ENCODE peak calls at places on chromosomes 5 and 9, in eight cellular contexts. One of them, this sample, is unnamed.
A peak's percentile ranks its signal among the peaks of the same experiment; 100 is the strongest.

GRCh38 chr5:148653840-148654781 is at the start of gene HTR4:
- DNase-seq in SK-N-SH: peak; percentile 77
- DNase-seq in hepatocyte: peak; percentile 23
- DNase-seq in Panc1: no peak
- DNase-seq in dorsolateral prefrontal cortex: no peak
- DNase-seq in upper lobe of right lung: no peak
- DNase-seq in choroid plexus epithelial cell: no peak
- DNase-seq in fibroblast of mammary gland: no peak
- DNase-seq in this sample: no peak

GRCh38 chr5:42912184-42912766 is 100.6 kb upstream of the SELENOP start:
- DNase-seq in hepatocyte: no peak
- DNase-seq in choroid plexus epithelial cell: peak; percentile 68
- DNase-seq in Panc1: peak; percentile 72
- DNase-seq in SK-N-SH: no peak
- DNase-seq in fibroblast of mammary gland: peak; percentile 66
- DNase-seq in upper lobe of right lung: no peak
- DNase-seq in dorsolateral prefrontal cortex: no peak
- DNase-seq in this sample: peak; percentile 58

GRCh38 chr5:34749431-34749872 is 89.5 kb upstream of the TTC23L start:
- DNase-seq in SK-N-SH: no peak
- DNase-seq in fibroblast of mammary gland: peak; percentile 90
- DNase-seq in dorsolateral prefrontal cortex: no peak
- DNase-seq in upper lobe of right lung: no peak
- DNase-seq in Panc1: no peak
- DNase-seq in choroid plexus epithelial cell: peak; percentile 77
- DNase-seq in hepatocyte: no peak
- DNase-seq in this sample: peak; percentile 98

GRCh38 chr9:649128-650074 is 192.1 kb upstream of the DMRT1 start:
- DNase-seq in choroid plexus epithelial cell: no peak
- DNase-seq in hepatocyte: no peak
- DNase-seq in Panc1: no peak
- DNase-seq in SK-N-SH: no peak
- DNase-seq in dorsolateral prefrontal cortex: no peak
- DNase-seq in fibroblast of mammary gland: no peak
- DNase-seq in upper lobe of right lung: no peak
- DNase-seq in this sample: no peak

GRCh38 chr5:92402045-92402444 is 1018.9 kb upstream of the ARRDC3 start:
- DNase-seq in SK-N-SH: no peak
- DNase-seq in upper lobe of right lung: no peak
- DNase-seq in hepatocyte: no peak
- DNase-seq in dorsolateral prefrontal cortex: no peak
- DNase-seq in fibroblast of mammary gland: peak; percentile 68
- DNase-seq in Panc1: no peak
- DNase-seq in choroid plexus epithelial cell: peak; percentile 34
- DNase-seq in this sample: peak; percentile 0

GRCh38 chr5:132466453-132467291 is 23.9 kb downstream of the IRF1 start:
- DNase-seq in hepatocyte: no peak
- DNase-seq in dorsolateral prefrontal cortex: peak; percentile 51
- DNase-seq in Panc1: no peak
- DNase-seq in upper lobe of right lung: peak; percentile 78
- DNase-seq in SK-N-SH: no peak
- DNase-seq in fibroblast of mammary gland: peak; percentile 44
- DNase-seq in choroid plexus epithelial cell: peak; percentile 77
- DNase-seq in this sample: peak; percentile 76

GRCh38 chr5:57267796-57268195 is 93.9 kb downstream of the GPBP1 start:
- DNase-seq in Panc1: no peak
- DNase-seq in upper lobe of right lung: no peak
- DNase-seq in SK-N-SH: no peak
- DNase-seq in choroid plexus epithelial cell: no peak
- DNase-seq in dorsolateral prefrontal cortex: no peak
- DNase-seq in hepatocyte: no peak
- DNase-seq in fibroblast of mammary gland: peak; percentile 25
- DNase-seq in this sample: peak; percentile 3

GRCh38 chr9:123996731-123997421 is 14.7 kb upstream of the LHX2 start:
- DNase-seq in SK-N-SH: no peak
- DNase-seq in dorsolateral prefrontal cortex: no peak
- DNase-seq in Panc1: no peak
- DNase-seq in hepatocyte: no peak
- DNase-seq in upper lobe of right lung: no peak
- DNase-seq in choroid plexus epithelial cell: peak; percentile 65
- DNase-seq in fibroblast of mammary gland: peak; percentile 16
- DNase-seq in this sample: no peak

GRCh38 chr5:57804007-57804444 is 321.4 kb upstream of the ACTBL2 start:
- DNase-seq in upper lobe of right lung: no peak
- DNase-seq in dorsolateral prefrontal cortex: no peak
- DNase-seq in SK-N-SH: no peak
- DNase-seq in Panc1: no peak
- DNase-seq in fibroblast of mammary gland: peak; percentile 77
- DNase-seq in hepatocyte: no peak
- DNase-seq in choroid plexus epithelial cell: peak; percentile 53
- DNase-seq in this sample: peak; percentile 97

GRCh38 chr5:173290477-173291131 is 37.6 kb downstream of the STC2 start:
- DNase-seq in Panc1: no peak
- DNase-seq in fibroblast of mammary gland: no peak
- DNase-seq in dorsolateral prefrontal cortex: no peak
- DNase-seq in upper lobe of right lung: no peak
- DNase-seq in choroid plexus epithelial cell: peak; percentile 45
- DNase-seq in SK-N-SH: peak; percentile 76
- DNase-seq in hepatocyte: peak; percentile 55
- DNase-seq in this sample: no peak

GRCh38 chr5:76222318-76222717 is 139.1 kb downstream of the SV2C start:
- DNase-seq in fibroblast of mammary gland: no peak
- DNase-seq in Panc1: no peak
- DNase-seq in dorsolateral prefrontal cortex: no peak
- DNase-seq in choroid plexus epithelial cell: no peak
- DNase-seq in SK-N-SH: no peak
- DNase-seq in hepatocyte: no peak
- DNase-seq in upper lobe of right lung: no peak
- DNase-seq in this sample: no peak

GRCh38 chr5:149024477-149024876 is 38.4 kb downstream of the SH3TC2 start:
- DNase-seq in fibroblast of mammary gland: peak; percentile 79
- DNase-seq in SK-N-SH: no peak
- DNase-seq in Panc1: no peak
- DNase-seq in hepatocyte: no peak
- DNase-seq in dorsolateral prefrontal cortex: no peak
- DNase-seq in upper lobe of right lung: no peak
- DNase-seq in choroid plexus epithelial cell: no peak
- DNase-seq in this sample: peak; percentile 31

GRCh38 chr9:81649475-81649874 is 39.9 kb downstream of the TLE1 start:
- DNase-seq in Panc1: no peak
- DNase-seq in fibroblast of mammary gland: no peak
- DNase-seq in hepatocyte: no peak
- DNase-seq in upper lobe of right lung: no peak
- DNase-seq in dorsolateral prefrontal cortex: no peak
- DNase-seq in SK-N-SH: no peak
- DNase-seq in choroid plexus epithelial cell: no peak
- DNase-seq in this sample: no peak

GRCh38 chr5:31889131-31889561 is 250.2 kb downstream of the PDZD2 start:
- DNase-seq in Panc1: no peak
- DNase-seq in SK-N-SH: no peak
- DNase-seq in fibroblast of mammary gland: no peak
- DNase-seq in upper lobe of right lung: no peak
- DNase-seq in dorsolateral prefrontal cortex: peak; percentile 11
- DNase-seq in choroid plexus epithelial cell: no peak
- DNase-seq in hepatocyte: peak; percentile 34
- DNase-seq in this sample: no peak

GRCh38 chr5:19920761-19921160 is 67.2 kb downstream of the CDH18 start:
- DNase-seq in fibroblast of mammary gland: peak; percentile 12
- DNase-seq in SK-N-SH: no peak
- DNase-seq in choroid plexus epithelial cell: peak; percentile 52
- DNase-seq in dorsolateral prefrontal cortex: no peak
- DNase-seq in hepatocyte: no peak
- DNase-seq in upper lobe of right lung: no peak
- DNase-seq in Panc1: no peak
- DNase-seq in this sample: no peak

GRCh38 chr5:137995077-137995746 is 37.7 kb downstream of the FAM13B start:
- DNase-seq in fibroblast of mammary gland: peak; percentile 64
- DNase-seq in hepatocyte: no peak
- DNase-seq in SK-N-SH: no peak
- DNase-seq in Panc1: no peak
- DNase-seq in upper lobe of right lung: no peak
- DNase-seq in choroid plexus epithelial cell: peak; percentile 78
- DNase-seq in dorsolateral prefrontal cortex: no peak
- DNase-seq in this sample: peak; percentile 23

GRCh38 chr5:96973561-96974401 is 37.9 kb downstream of the LNPEP start:
- DNase-seq in Panc1: no peak
- DNase-seq in upper lobe of right lung: no peak
- DNase-seq in SK-N-SH: no peak
- DNase-seq in dorsolateral prefrontal cortex: no peak
- DNase-seq in choroid plexus epithelial cell: no peak
- DNase-seq in hepatocyte: no peak
- DNase-seq in fibroblast of mammary gland: no peak
- DNase-seq in this sample: no peak

GRCh38 chr9:503331-503730 is 288.7 kb downstream of the DOCK8 start:
- DNase-seq in hepatocyte: no peak
- DNase-seq in Panc1: no peak
- DNase-seq in upper lobe of right lung: no peak
- DNase-seq in SK-N-SH: no peak
- DNase-seq in dorsolateral prefrontal cortex: no peak
- DNase-seq in fibroblast of mammary gland: no peak
- DNase-seq in choroid plexus epithelial cell: no peak
- DNase-seq in this sample: no peak

GRCh38 chr5:122458278-122458872 is 146.3 kb downstream of the SNCAIP start:
- DNase-seq in Panc1: no peak
- DNase-seq in SK-N-SH: peak; percentile 25
- DNase-seq in fibroblast of mammary gland: peak; percentile 33
- DNase-seq in hepatocyte: peak; percentile 52
- DNase-seq in dorsolateral prefrontal cortex: no peak
- DNase-seq in choroid plexus epithelial cell: peak; percentile 47
- DNase-seq in upper lobe of right lung: no peak
- DNase-seq in this sample: peak; percentile 15

GRCh38 chr9:128006360-128007024 is 25.7 kb upstream of the EEIG1 start:
- DNase-seq in SK-N-SH: no peak
- DNase-seq in upper lobe of right lung: no peak
- DNase-seq in fibroblast of mammary gland: peak; percentile 21
- DNase-seq in Panc1: no peak
- DNase-seq in hepatocyte: no peak
- DNase-seq in choroid plexus epithelial cell: peak; percentile 25
- DNase-seq in dorsolateral prefrontal cortex: no peak
- DNase-seq in this sample: no peak

GRCh38 chr9:73149371-73150067 is 2.1 kb upstream of the ANXA1 start:
- DNase-seq in fibroblast of mammary gland: peak; percentile 89
- DNase-seq in choroid plexus epithelial cell: peak; percentile 91
- DNase-seq in dorsolateral prefrontal cortex: no peak
- DNase-seq in upper lobe of right lung: no peak
- DNase-seq in Panc1: no peak
- DNase-seq in SK-N-SH: no peak
- DNase-seq in hepatocyte: peak; percentile 80
- DNase-seq in this sample: peak; percentile 86

GRCh38 chr5:77294212-77294611 is 83.7 kb downstream of the PDE8B start:
- DNase-seq in choroid plexus epithelial cell: no peak
- DNase-seq in Panc1: no peak
- DNase-seq in fibroblast of mammary gland: no peak
- DNase-seq in SK-N-SH: no peak
- DNase-seq in dorsolateral prefrontal cortex: no peak
- DNase-seq in upper lobe of right lung: no peak
- DNase-seq in hepatocyte: no peak
- DNase-seq in this sample: no peak

GRCh38 chr9:87533291-87533690 is 35.6 kb downstream of the DAPK1 start:
- DNase-seq in SK-N-SH: no peak
- DNase-seq in upper lobe of right lung: no peak
- DNase-seq in choroid plexus epithelial cell: no peak
- DNase-seq in dorsolateral prefrontal cortex: no peak
- DNase-seq in Panc1: no peak
- DNase-seq in fibroblast of mammary gland: no peak
- DNase-seq in hepatocyte: no peak
- DNase-seq in this sample: no peak

GRCh38 chr5:74040065-74040551 is 414.1 kb downstream of the ARHGEF28 start:
- DNase-seq in Panc1: no peak
- DNase-seq in hepatocyte: peak; percentile 58
- DNase-seq in fibroblast of mammary gland: peak; percentile 83
- DNase-seq in choroid plexus epithelial cell: peak; percentile 77
- DNase-seq in dorsolateral prefrontal cortex: no peak
- DNase-seq in SK-N-SH: no peak
- DNase-seq in upper lobe of right lung: no peak
- DNase-seq in this sample: peak; percentile 81

GRCh38 chr5:170076211-170076610 is 29.5 kb upstream of the FOXI1 start:
- DNase-seq in upper lobe of right lung: no peak
- DNase-seq in hepatocyte: no peak
- DNase-seq in Panc1: no peak
- DNase-seq in SK-N-SH: no peak
- DNase-seq in dorsolateral prefrontal cortex: no peak
- DNase-seq in fibroblast of mammary gland: peak; percentile 5
- DNase-seq in choroid plexus epithelial cell: no peak
- DNase-seq in this sample: peak; percentile 18

DNA sequence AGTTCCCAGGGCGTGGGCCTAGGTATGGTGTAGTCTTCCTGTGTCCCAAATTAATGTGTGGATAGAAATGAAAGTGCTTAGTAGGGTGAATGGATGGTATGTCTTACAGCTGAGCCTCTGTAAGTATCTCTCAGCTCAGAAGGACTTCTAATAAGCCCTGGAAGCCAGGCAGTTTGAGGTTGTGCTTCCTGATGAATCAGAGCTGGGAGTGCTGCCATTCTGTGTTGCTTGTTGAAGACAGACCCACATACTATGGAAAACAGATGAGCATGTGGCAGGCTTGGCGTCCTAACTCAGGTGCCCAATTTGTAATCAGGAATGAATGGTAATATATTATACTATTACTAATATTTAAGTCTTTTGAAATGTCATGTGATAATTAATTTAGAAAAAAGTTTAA is 69.8 kb downstream of the CMYA5 start:
- DNase-seq in SK-N-SH: no peak
- DNase-seq in dorsolateral prefrontal cortex: no peak
- DNase-seq in Panc1: no peak
- DNase-seq in fibroblast of mammary gland: peak; percentile 87
- DNase-seq in upper lobe of right lung: no peak
- DNase-seq in hepatocyte: no peak
- DNase-seq in choroid plexus epithelial cell: peak; percentile 55
- DNase-seq in this sample: peak; percentile 88
- TF ChIP-seq CTCF in SK-N-SH: no peak
- TF ChIP-seq CTCF in dorsolateral prefrontal cortex: no peak
- TF ChIP-seq CTCF in Panc1: no peak
- TF ChIP-seq CTCF in fibroblast of mammary gland: no peak
- TF ChIP-seq CTCF in upper lobe of right lung: no peak
- TF ChIP-seq CTCF in hepatocyte: no peak
- TF ChIP-seq CTCF in choroid plexus epithelial cell: no peak
- TF ChIP-seq CTCF in this sample: no peak

GRCh38 chr5:66947458-66947857 is 249.1 kb downstream of the CD180 start:
- DNase-seq in choroid plexus epithelial cell: no peak
- DNase-seq in upper lobe of right lung: no peak
- DNase-seq in hepatocyte: no peak
- DNase-seq in fibroblast of mammary gland: no peak
- DNase-seq in Panc1: no peak
- DNase-seq in SK-N-SH: no peak
- DNase-seq in dorsolateral prefrontal cortex: no peak
- DNase-seq in this sample: no peak
- H3K4me3 ChIP-seq in choroid plexus epithelial cell: no peak overlapping the region
- H3K4me3 ChIP-seq in upper lobe of right lung: no peak overlapping the region
- H3K4me3 ChIP-seq in hepatocyte: no peak overlapping the region
- H3K4me3 ChIP-seq in fibroblast of mammary gland: no peak overlapping the region
- H3K4me3 ChIP-seq in Panc1: no peak overlapping the region
- H3K4me3 ChIP-seq in SK-N-SH: no peak overlapping the region
- H3K4me3 ChIP-seq in dorsolateral prefrontal cortex: no peak overlapping the region
- H3K4me3 ChIP-seq in this sample: no peak overlapping the region

GRCh38 chr9:114389612-114390368 is 2.0 kb upstream of the AKNA start:
- DNase-seq in fibroblast of mammary gland: no peak
- DNase-seq in dorsolateral prefrontal cortex: no peak
- DNase-seq in hepatocyte: no peak
- DNase-seq in choroid plexus epithelial cell: no peak
- DNase-seq in Panc1: no peak
- DNase-seq in SK-N-SH: peak; percentile 58
- DNase-seq in upper lobe of right lung: no peak
- DNase-seq in this sample: no peak
- TF ChIP-seq CTCF in fibroblast of mammary gland: no peak
- TF ChIP-seq CTCF in dorsolateral prefrontal cortex: no peak
- TF ChIP-seq CTCF in hepatocyte: no peak
- TF ChIP-seq CTCF in choroid plexus epithelial cell: no peak
- TF ChIP-seq CTCF in Panc1: no peak
- TF ChIP-seq CTCF in SK-N-SH: no peak
- TF ChIP-seq CTCF in upper lobe of right lung: no peak
- TF ChIP-seq CTCF in this sample: no peak

GRCh38 chr5:124706729-124707361 is 39.6 kb downstream of the ZNF608 start:
- DNase-seq in fibroblast of mammary gland: peak; percentile 53
- DNase-seq in upper lobe of right lung: peak; percentile 70
- DNase-seq in Panc1: no peak
- DNase-seq in SK-N-SH: peak; percentile 70
- DNase-seq in hepatocyte: peak; percentile 77
- DNase-seq in choroid plexus epithelial cell: peak; percentile 30
- DNase-seq in dorsolateral prefrontal cortex: no peak
- DNase-seq in this sample: peak; percentile 58
- H3K4me3 ChIP-seq in fibroblast of mammary gland: no peak overlapping the region
- H3K4me3 ChIP-seq in upper lobe of right lung: no peak overlapping the region
- H3K4me3 ChIP-seq in Panc1: peak overlapping the region; percentile 7
- H3K4me3 ChIP-seq in SK-N-SH: no peak overlapping the region
- H3K4me3 ChIP-seq in hepatocyte: peak overlapping the region; percentile 17
- H3K4me3 ChIP-seq in choroid plexus epithelial cell: peak overlapping the region; percentile 29
- H3K4me3 ChIP-seq in dorsolateral prefrontal cortex: peak overlapping the region; percentile 41
- H3K4me3 ChIP-seq in this sample: no peak overlapping the region

This sample was measured in AG10803.